ENCODE peak calls at places on chromosomes 4 and X, in ten cellular contexts. Z is lung, N is sigmoid colon, L is AG09309, U is OCI-LY7, P is cardiac muscle cell, B is SK-MEL-5, M is NT2/D1, I is lower leg skin, V is hepatic stellate cell. K is an unnamed sample.

GRCh38 chrX:12496343-12496742 is 294.9 kb upstream of the PRPS2 start:
- DNase-seq in Z (no peak), N (no peak), L (no peak), U (no peak), P (no peak), B (no peak), M (no peak), I (no peak), V (no peak), K (no peak)

GRCh38 chr4:102687373-102687981 is 73.3 kb downstream of the MANBA start:
- DNase-seq in Z (no peak), N (no peak), L (no peak), U (no peak), P (no peak), B (no peak), M (no peak), I (no peak), V (no peak), K (no peak)

GRCh38 chr4:8260656-8261111 is 8.9 kb upstream of the HTRA3 start:
- DNase-seq in Z (no peak), N (peak; percentile 92), L (no peak), U (no peak), P (peak; percentile 42), B (no peak), M (peak; percentile 47), I (no peak), V (peak; percentile 87), K (peak; percentile 79)

GRCh38 chrX:40158036-40158706 is 60.4 kb upstream of the BCOR start:
- DNase-seq in Z (no peak), N (no peak), L (no peak), U (peak; percentile 51), P (peak; percentile 75), B (no peak), M (no peak), I (no peak), V (peak; percentile 81), K (peak; percentile 64)

GRCh38 chr4:145694929-145695328 is 15.0 kb downstream of the C4orf51 start:
- DNase-seq in Z (no peak), N (no peak), L (no peak), U (no peak), P (no peak), B (no peak), M (no peak), I (no peak), V (no peak), K (no peak)

GRCh38 chrX:2627272-2627867 is 63.7 kb upstream of the CD99 start:
- DNase-seq in Z (no peak), N (no peak), L (no peak), U (peak; percentile 85), P (peak; percentile 68), B (peak; percentile 61), M (peak; percentile 43), I (no peak), V (no peak), K (no peak)

GRCh38 chrX:21194526-21194925 is 179.7 kb upstream of the CNKSR2 start:
- DNase-seq in Z (no peak), N (no peak), L (no peak), U (no peak), P (no peak), B (no peak), M (no peak), I (no peak), V (no peak), K (no peak)

GRCh38 chrX:55160685-55161552 is 59.2 kb upstream of the PAGE5 start:
- DNase-seq in Z (peak; percentile 86), N (peak; percentile 95), L (peak; percentile 37), U (peak; percentile 87), P (peak; percentile 88), B (peak; percentile 90), M (peak; percentile 86), I (peak; percentile 97), V (peak; percentile 66), K (peak; percentile 88)

GRCh38 chr4:10456270-10457254 is 664 bp downstream of the ZNF518B start:
- DNase-seq in Z (peak; percentile 42), N (peak; percentile 75), L (no peak), U (peak; percentile 70), P (peak; percentile 50), B (no peak), M (peak; percentile 36), I (no peak), V (peak; percentile 60), K (peak; percentile 36)

GRCh38 chr4:163048447-163048846 is 118.2 kb downstream of the NAF1 start:
- DNase-seq in Z (no peak), N (no peak), L (no peak), U (peak; percentile 44), P (peak; percentile 25), B (peak; percentile 65), M (peak; percentile 2), I (no peak), V (peak; percentile 18), K (no peak)

GRCh38 chr4:89001647-89002518 is 55.1 kb downstream of the FAM13A start:
- DNase-seq in Z (no peak), N (no peak), L (no peak), U (no peak), P (peak; percentile 20), B (peak; percentile 14), M (no peak), I (no peak), V (no peak), K (no peak)

GRCh38 chr4:7894677-7895181 is 44.9 kb downstream of the AFAP1 start:
- DNase-seq in Z (no peak), N (no peak), L (no peak), U (no peak), P (peak; percentile 59), B (no peak), M (no peak), I (peak; percentile 53), V (no peak), K (no peak)

GRCh38 chrX:19593684-19594083 is 78.4 kb upstream of the MAP3K15 start:
- DNase-seq in Z (no peak), N (no peak), L (no peak), U (peak; percentile 48), P (peak; percentile 30), B (peak; percentile 46), M (no peak), I (no peak), V (peak; percentile 32), K (peak; percentile 28)

GRCh38 chr4:17336524-17336941 is 175.4 kb downstream of the QDPR start:
- DNase-seq in Z (no peak), N (peak; percentile 71), L (no peak), U (peak; percentile 95), P (no peak), B (peak; percentile 7), M (no peak), I (no peak), V (no peak), K (no peak)

GRCh38 chrX:154013614-154014360 is 5.9 kb downstream of the IRAK1 start:
- DNase-seq in Z (no peak), N (no peak), L (no peak), U (peak; percentile 52), P (peak; percentile 42), B (peak; percentile 44), M (no peak), I (no peak), V (peak; percentile 76), K (peak; percentile 64)

GRCh38 chr4:185738851-185739250 is 73.1 kb downstream of the SORBS2 start:
- DNase-seq in Z (no peak), N (no peak), L (no peak), U (peak; percentile 24), P (no peak), B (no peak), M (no peak), I (no peak), V (no peak), K (no peak)

GRCh38 chr4:147285751-147286150 is 195.1 kb upstream of the EDNRA start:
- DNase-seq in Z (no peak), N (no peak), L (no peak), U (no peak), P (no peak), B (no peak), M (no peak), I (no peak), V (no peak), K (no peak)

GRCh38 chr4:5589495-5589894 is 118.9 kb downstream of the EVC2 start:
- DNase-seq in Z (no peak), N (no peak), L (no peak), U (no peak), P (no peak), B (no peak), M (no peak), I (no peak), V (no peak), K (no peak)

GRCh38 chrX:42093756-42094155 is 170.4 kb upstream of the CASK start:
- DNase-seq in Z (no peak), N (no peak), L (no peak), U (no peak), P (no peak), B (no peak), M (no peak), I (no peak), V (no peak), K (no peak)

GRCh38 chr4:148059617-148060180 is 327.8 kb downstream of the ARHGAP10 start:
- DNase-seq in Z (no peak), N (no peak), L (no peak), U (no peak), P (no peak), B (no peak), M (no peak), I (no peak), V (no peak), K (no peak)

GRCh38 chr4:142100941-142101340 is 464.6 kb downstream of the IL15 start:
- DNase-seq in Z (no peak), N (no peak), L (no peak), U (no peak), P (no peak), B (no peak), M (no peak), I (no peak), V (no peak), K (no peak)

GRCh38 chrX:15971696-15972095 is 117.1 kb upstream of the AP1S2 start:
- DNase-seq in Z (no peak), N (no peak), L (no peak), U (no peak), P (no peak), B (no peak), M (no peak), I (no peak), V (no peak), K (no peak)